ENCODE peak calls at places on chromosomes 7 and 10, in five cellular contexts. K, M, G, P and B are unnamed samples.

GRCh38 chr7:150939052-150939810 is 38.9 kb downstream of the KCNH2 start:
- DNase-seq in K (no peak), M (no peak), G (no peak), P (no peak), B (no peak)

GRCh38 chr7:124764847-124765400 is 668 bp downstream of the GPR37 start:
- DNase-seq in K (peak; percentile 42), M (no peak), G (no peak), P (no peak), B (peak; percentile 16)

GRCh38 chr10:24254180-24254579 is 45.2 kb downstream of the KIAA1217 start:
- DNase-seq in K (no peak), M (no peak), G (no peak), P (peak; percentile 75), B (no peak)

GRCh38 chr10:69567920-69568319 is 5.3 kb downstream of the NEUROG3 start:
- DNase-seq in K (peak; percentile 59), M (peak; percentile 13), G (no peak), P (peak; percentile 53), B (peak; percentile 74)

GRCh38 chr7:134532155-134533089 is 5.1 kb downstream of the AKR1B10 start:
- DNase-seq in K (no peak), M (no peak), G (no peak), P (no peak), B (no peak)

GRCh38 chr7:47440320-47440719 is 141.6 kb downstream of the TNS3 start:
- DNase-seq in K (no peak), M (no peak), G (no peak), P (no peak), B (no peak)

GRCh38 chr7:24825931-24826661 is 68.8 kb upstream of the GSDME start:
- DNase-seq in K (peak; percentile 13), M (no peak), G (peak; percentile 8), P (peak; percentile 75), B (no peak)

GRCh38 chr10:84267503-84268126 is 22.8 kb downstream of the RGR start:
- DNase-seq in K (peak; percentile 93), M (no peak), G (peak; percentile 68), P (peak; percentile 60), B (no peak)

GRCh38 chr7:46545790-46546189 is 624.7 kb upstream of the IGFBP3 start:
- DNase-seq in K (no peak), M (no peak), G (no peak), P (peak; percentile 76), B (no peak)

GRCh38 chr10:119253433-119254174 is 46.2 kb downstream of the GRK5 start:
- DNase-seq in K (peak; percentile 85), M (peak; percentile 79), G (no peak), P (peak; percentile 95), B (no peak)

GRCh38 chr10:95906675-95907453 is 911 bp upstream of the CC2D2B start:
- DNase-seq in K (peak; percentile 69), M (peak; percentile 40), G (peak; percentile 20), P (peak; percentile 66), B (no peak)

GRCh38 chr10:55629792-55630490 is 731.1 kb downstream of the ZWINT start:
- DNase-seq in K (peak; percentile 8), M (no peak), G (no peak), P (peak; percentile 24), B (peak; percentile 27)

GRCh38 chr7:158241919-158242318 is 345.7 kb downstream of the PTPRN2 start:
- DNase-seq in K (no peak), M (no peak), G (no peak), P (no peak), B (no peak)

GRCh38 chr10:85916999-85917573 is 449.5 kb downstream of the GRID1 start:
- DNase-seq in K (no peak), M (no peak), G (no peak), P (no peak), B (no peak)

GRCh38 chr7:36961691-36962090 is 237.4 kb upstream of the AOAH start:
- DNase-seq in K (no peak), M (no peak), G (no peak), P (no peak), B (no peak)

GRCh38 chr10:113273151-113273876 is 279.5 kb upstream of the HABP2 start:
- DNase-seq in K (no peak), M (peak; percentile 10), G (no peak), P (no peak), B (no peak)

GRCh38 chr10:124388476-124388822 is 30.3 kb downstream of the OAT start:
- DNase-seq in K (no peak), M (no peak), G (no peak), P (no peak), B (no peak)

GRCh38 chr10:42933454-42934340 is 143.2 kb upstream of the RET start:
- DNase-seq in K (peak; percentile 57), M (no peak), G (peak; percentile 63), P (peak; percentile 15), B (no peak)

GRCh38 chr10:51001587-51001986 is 72.7 kb upstream of the PRKG1 start:
- DNase-seq in K (no peak), M (peak; percentile 45), G (no peak), P (peak; percentile 39), B (no peak)

GRCh38 chr7:16051561-16052280 is 365.2 kb upstream of the MEOX2 start:
- DNase-seq in K (no peak), M (no peak), G (no peak), P (peak; percentile 66), B (no peak)

GRCh38 chr10:5737352-5737751 is 52.7 kb downstream of the TASOR2 start:
- DNase-seq in K (no peak), M (no peak), G (no peak), P (no peak), B (no peak)

GRCh38 chr7:16189026-16189715 is 232.2 kb downstream of the CRPPA start:
- DNase-seq in K (no peak), M (no peak), G (no peak), P (peak; percentile 80), B (no peak)

GRCh38 chr7:155639958-155640520 is 4.4 kb upstream of the RBM33 start:
- DNase-seq in K (no peak), M (no peak), G (no peak), P (no peak), B (no peak)

GRCh38 chr10:132965411-132966057 is 23.2 kb upstream of the CFAP46 start:
- DNase-seq in K (no peak), M (no peak), G (no peak), P (no peak), B (no peak)

GRCh38 chr7:144821069-144821468 is 14.8 kb downstream of the TPK1 start:
- DNase-seq in K (peak; percentile 48), M (no peak), G (no peak), P (no peak), B (no peak)

GRCh38 chr10:114665406-114665805 is 7.3 kb upstream of the ABLIM1 start:
- DNase-seq in K (no peak), M (no peak), G (no peak), P (no peak), B (no peak)

GRCh38 chr10:87818505-87819273 is 663 bp upstream of the ATAD1 start:
- DNase-seq in K (peak; percentile 84), M (peak; percentile 5), G (peak; percentile 68), P (peak; percentile 32), B (no peak)

GRCh38 chr7:130154131-130154500 is 51.1 kb downstream of the TMEM209 start:
- DNase-seq in K (no peak), M (no peak), G (no peak), P (no peak), B (no peak)
- TF ChIP-seq CTCF in K (no peak), M (no peak), G (no peak), P (no peak), B (no peak)

DNA sequence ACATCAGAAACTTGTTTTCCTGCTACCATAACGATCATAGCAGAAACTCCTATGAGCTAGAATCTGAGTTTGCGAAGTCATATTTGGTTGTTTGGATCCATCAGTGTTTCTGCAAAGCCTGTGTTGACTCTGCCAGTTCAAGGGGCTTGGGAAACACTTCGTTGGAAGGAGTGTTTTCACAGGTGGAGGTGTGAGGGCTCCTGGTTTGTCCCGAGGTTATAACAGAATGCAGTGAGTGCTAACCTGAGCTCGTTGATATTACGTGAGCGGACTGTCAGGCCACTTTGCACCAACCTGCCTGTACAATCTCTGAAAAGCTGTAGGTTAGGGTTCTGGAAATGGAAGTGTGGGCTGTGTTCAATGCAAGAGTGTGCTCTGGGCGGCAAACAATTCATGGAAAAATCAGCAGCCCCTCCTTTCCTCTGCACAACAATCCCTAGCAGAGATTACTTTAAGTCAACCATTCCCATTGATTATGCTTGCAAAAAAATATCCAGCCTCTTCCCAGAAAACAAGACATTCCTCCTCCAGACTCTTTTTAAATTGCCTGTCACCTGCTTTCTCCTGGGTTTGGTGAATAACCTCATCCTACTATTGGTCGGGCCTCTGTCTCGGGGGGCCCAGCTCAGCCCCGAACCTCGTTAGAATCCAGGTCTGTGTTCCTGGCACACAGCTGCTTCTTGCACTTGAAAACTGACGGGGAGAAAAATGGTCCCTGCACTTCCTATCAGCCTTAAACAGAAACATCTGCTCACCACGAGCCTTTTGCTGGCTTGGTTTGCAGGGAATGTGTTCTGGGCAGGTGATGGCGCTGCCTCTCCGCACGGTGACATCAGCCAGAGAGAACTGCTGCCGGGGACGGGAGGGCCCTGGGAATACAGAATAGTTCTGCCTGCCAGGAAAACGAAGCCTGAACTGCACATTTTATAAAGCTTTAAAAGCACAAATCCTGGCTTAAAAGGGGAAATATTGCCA is 622.2 kb downstream of the TYW1 start:
- DNase-seq in K (no peak), M (peak; percentile 14), G (no peak), P (peak; percentile 4), B (no peak)
- TF ChIP-seq CTCF in K (no peak), M (peak; percentile 13), G (no peak), P (no peak), B (peak; percentile 37)

GRCh38 chr7:117459735-117460134 is 20.1 kb upstream of the CFTR start:
- DNase-seq in K (no peak), M (no peak), G (no peak), P (no peak), B (no peak)

DNA sequence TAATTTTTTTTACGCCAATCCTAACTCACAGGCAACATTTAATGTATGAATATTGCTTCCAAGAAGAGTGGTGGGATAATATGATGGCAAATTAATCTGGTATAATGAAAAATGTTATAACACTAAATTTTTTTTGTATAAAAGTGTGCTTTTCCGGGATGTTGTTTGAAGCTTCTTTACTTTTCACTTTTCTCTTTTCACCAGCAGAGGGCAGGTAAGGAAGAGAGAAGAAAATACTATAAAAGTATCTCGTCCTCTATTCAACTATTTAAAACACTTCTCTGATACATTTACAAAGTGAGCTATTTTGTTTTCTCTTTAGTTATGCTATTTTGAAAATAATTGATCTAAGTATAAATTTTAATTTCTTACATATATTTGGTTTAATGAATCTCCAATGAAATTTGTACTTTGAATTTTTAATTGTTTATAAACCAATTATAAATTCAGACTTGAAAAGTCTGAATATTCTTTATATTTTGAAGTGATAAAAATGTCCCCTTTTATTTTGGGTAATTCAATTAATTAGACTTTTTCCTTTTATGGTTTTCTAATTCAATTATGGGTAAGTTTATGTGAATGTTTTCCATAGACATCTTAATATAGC is 20.7 kb upstream of the CFTR start:
- DNase-seq in K (no peak), M (no peak), G (no peak), P (peak; percentile 38), B (no peak)
- TF ChIP-seq CTCF in K (peak; percentile 56), M (peak; percentile 35), G (no peak), P (peak; percentile 60), B (peak; percentile 82)

DNA sequence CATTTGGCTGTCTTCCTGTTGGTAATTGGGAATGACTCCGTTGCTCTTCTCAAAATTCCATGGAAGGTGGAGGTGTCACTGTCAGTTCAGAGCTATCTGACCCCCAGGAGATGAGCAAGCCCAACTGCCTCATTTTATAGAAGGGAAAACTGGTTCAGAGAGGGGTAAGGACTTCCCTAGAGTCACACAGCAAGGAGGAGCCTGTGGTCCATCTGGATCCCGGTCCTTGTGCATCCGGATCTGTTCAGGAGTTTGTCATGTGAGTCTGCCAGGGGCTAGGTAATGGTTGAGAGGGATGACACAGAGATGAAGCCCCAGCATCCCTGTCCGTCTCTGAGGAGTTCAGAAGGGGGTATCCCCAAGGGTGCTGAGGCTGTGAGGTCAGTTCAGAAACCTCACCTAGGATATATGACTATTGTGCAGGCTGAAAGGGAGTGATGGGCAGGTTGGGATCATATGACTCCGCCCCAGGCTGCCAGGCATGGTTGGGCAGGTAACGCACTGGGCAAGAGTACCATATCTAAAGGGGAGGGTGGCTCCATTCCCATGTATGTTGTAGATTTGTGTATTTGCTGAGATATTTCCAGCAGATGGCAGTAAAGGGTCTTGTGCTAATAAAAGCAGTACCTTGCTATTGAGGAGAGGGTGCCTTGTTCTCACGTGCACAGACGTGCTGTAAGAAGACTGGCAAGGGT is 16.0 kb upstream of the SLC29A3 start:
- DNase-seq in K (no peak), M (peak; percentile 33), G (no peak), P (peak; percentile 67), B (no peak)
- TF ChIP-seq CTCF in K (peak; percentile 52), M (peak; percentile 33), G (peak; percentile 39), P (peak; percentile 63), B (peak; percentile 60)